ENCODE peak calls at places on chromosome 14, in nine cellular contexts. B is activated CD8-positive, alpha-beta memory T cell treated with anti-CD3 and anti-CD28 coated beads for 1 hour; Y is Right ventricle myocardium superior; J is tibial artery; U is kidney glomerular epithelial cell; P is WTC11; L is memory B cell; O is AG04450; V is stimulated activated naive B cell treated with anti-CD40 and anti-IgM and Interleukin-4, amounts not matched to agents 10 μg/mL and 1 μg/mL and 100 μg/mL, for 72 hours. E is an unnamed sample.

GRCh38 chr14:105856676-105857222 is 330.4 kb downstream of the TMEM121 start:
- DNase-seq in Y (no peak), L (no peak), B (no peak), O (no peak), U (no peak), P (no peak), J (peak; percentile 58), V (no peak), E (no peak)

GRCh38 chr14:61461808-61462275 is 140.5 kb downstream of the PRKCH start:
- DNase-seq in Y (no peak), J (no peak), L (peak; percentile 68), B (no peak), V (no peak), U (peak; percentile 79), O (peak; percentile 64), P (no peak), E (no peak)

GRCh38 chr14:64817631-64818030 is 62.1 kb downstream of the SPTB start:
- DNase-seq in L (no peak), O (no peak), U (no peak), J (no peak), V (no peak), Y (no peak), P (no peak), B (no peak), E (no peak)

GRCh38 chr14:95896628-95897027 is 20.0 kb downstream of the TUNAR start:
- DNase-seq in P (peak; percentile 29), L (no peak), V (no peak), U (no peak), O (no peak), B (no peak), Y (no peak), J (no peak), E (no peak)

GRCh38 chr14:90514015-90514398 is 117.2 kb downstream of the CALM1 start:
- DNase-seq in L (no peak), Y (no peak), J (no peak), V (no peak), B (no peak), O (no peak), P (no peak), U (no peak), E (no peak)

GRCh38 chr14:27392153-27392552 is 794.3 kb upstream of the NOVA1 start:
- DNase-seq in P (no peak), L (no peak), Y (no peak), U (no peak), B (no peak), V (no peak), J (no peak), O (no peak), E (no peak)

GRCh38 chr14:103613517-103613916 is 15.5 kb upstream of the KLC1 start:
- DNase-seq in U (no peak), V (no peak), Y (no peak), L (no peak), P (no peak), B (no peak), J (no peak), O (no peak), E (no peak)

GRCh38 chr14:50230601-50231474 is 540 bp downstream of the SOS2 start:
- DNase-seq in V (peak; percentile 44), L (peak; percentile 9), P (peak; percentile 38), Y (peak; percentile 79), B (no peak), U (peak; percentile 53), J (peak; percentile 77), O (peak; percentile 7), E (peak; percentile 65)

GRCh38 chr14:52694761-52695480 is 437 bp downstream of the ERO1A start:
- DNase-seq in B (peak; percentile 32), O (no peak), P (no peak), L (peak; percentile 41), U (no peak), J (peak; percentile 74), V (peak; percentile 43), Y (peak; percentile 54), E (no peak)